ENCODE peak calls at places on chromosomes 3 and 15, in five cellular contexts. E is foreskin fibroblast, W is Caki2, D is tibial nerve, K is GM20000. P is an unnamed sample.

GRCh38 chr3:196198771-196199753 is 12.1 kb downstream of the ZDHHC19 start:
- DNase-seq in E (no peak), W (no peak), D (no peak), K (no peak), P (no peak)

GRCh38 chr3:137121704-137122314 is 164.0 kb downstream of the IL20RB start:
- DNase-seq in E (peak; percentile 29), W (peak; percentile 10), D (peak; percentile 8), K (peak; percentile 36), P (peak; percentile 14)

GRCh38 chr3:148158210-148158609 is 539.5 kb upstream of the AGTR1 start:
- DNase-seq in E (peak; percentile 84), W (peak; percentile 6), D (peak; percentile 14), K (no peak), P (no peak)

GRCh38 chr15:83871808-83872559 is 218.1 kb downstream of the ADAMTSL3 start:
- DNase-seq in E (peak; percentile 67), W (peak; percentile 33), D (no peak), K (peak; percentile 39), P (no peak)

GRCh38 chr3:62604301-62604700 is 231.0 kb upstream of the FEZF2 start:
- DNase-seq in E (peak; percentile 92), W (peak; percentile 50), D (no peak), K (no peak), P (no peak)

GRCh38 chr3:115627180-115628074 is 4.1 kb downstream of the GAP43 start:
- DNase-seq in E (no peak), W (no peak), D (no peak), K (no peak), P (peak; percentile 31)

GRCh38 chr3:132605374-132605792 is 8.3 kb downstream of the ACKR4 start:
- DNase-seq in E (peak; percentile 43), W (no peak), D (no peak), K (no peak), P (no peak)

GRCh38 chr15:82129769-82130168 is 84.0 kb upstream of the MEX3B start:
- DNase-seq in E (peak; percentile 84), W (no peak), D (no peak), K (no peak), P (no peak)

GRCh38 chr15:85473455-85473854 is 93.1 kb downstream of the AKAP13 start:
- DNase-seq in E (peak; percentile 73), W (no peak), D (no peak), K (no peak), P (no peak)

GRCh38 chr15:69509131-69509530 is 56.5 kb downstream of the RPLP1 start:
- DNase-seq in E (no peak), W (no peak), D (no peak), K (no peak), P (no peak)

GRCh38 chr3:174397848-174398247 is 461.3 kb upstream of the NAALADL2 start:
- DNase-seq in E (peak; percentile 60), W (peak; percentile 23), D (no peak), K (no peak), P (peak; percentile 17)

GRCh38 chr3:62287528-62287927 is 85.8 kb downstream of the FEZF2 start:
- DNase-seq in E (no peak), W (no peak), D (no peak), K (no peak), P (no peak)

GRCh38 chr3:52232279-52233107 is 6.5 kb downstream of the TWF2 start:
- DNase-seq in E (no peak), W (no peak), D (no peak), K (no peak), P (no peak)

GRCh38 chr15:53034767-53035245 is 244.7 kb upstream of the ONECUT1 start:
- DNase-seq in E (no peak), W (no peak), D (no peak), K (no peak), P (no peak)

GRCh38 chr15:90101130-90101968 is 919 bp downstream of the IDH2 start:
- DNase-seq in E (peak; percentile 44), W (no peak), D (peak; percentile 37), K (peak; percentile 66), P (peak; percentile 83)

GRCh38 chr3:63872135-63872924 is 8.7 kb downstream of the ATXN7 start:
- DNase-seq in E (peak; percentile 87), W (no peak), D (no peak), K (no peak), P (no peak)

GRCh38 chr15:57703387-57703786 is 3.1 kb upstream of the POLR2M start:
- DNase-seq in E (no peak), W (no peak), D (no peak), K (no peak), P (no peak)